ENCODE peak calls at places on chromosomes 11 and 22, in ten cellular contexts. H is heart left ventricle, T is endodermal cell, X is ovary, P is fibroblast of lung, K is upper lobe of right lung, A is hepatocyte, N is psoas muscle, E is lower lobe of right lung, O is GM23248. V is an unnamed sample. For H3K4me1 and H3K36me3, the result is how much of the 10 kb centered on the place peaks cover.

GRCh38 chr22:43465291-43466015 is 53.6 kb downstream of the MPPED1 start:
- DNase-seq in X (no peak), N (no peak), E (no peak), K (peak), T (no peak), A (no peak), H (no peak), O (no peak), P (no peak), V (no peak)

GRCh38 chr22:41411021-41411851 is 29.5 kb downstream of the TEF start:
- DNase-seq in K (no peak), T (no peak), A (no peak), P (no peak), X (peak), H (no peak), O (peak), N (peak), E (no peak), V (no peak)

GRCh38 chr11:40202569-40202968 is 1256.9 kb downstream of the LRRC4C start:
- DNase-seq in E (no peak), H (no peak), P (no peak), A (no peak), X (no peak), N (no peak), K (no peak), T (peak), O (no peak), V (no peak)

GRCh38 chr22:42901790-42902508 is 44.9 kb upstream of the ARFGAP3 start:
- DNase-seq in H (no peak), A (no peak), K (no peak), X (no peak), O (no peak), P (no peak), T (no peak), N (peak), E (no peak), V (no peak)

GRCh38 chr22:45504703-45505341 is 2.1 kb downstream of the FBLN1 start:
- DNase-seq in X (peak), E (no peak), N (peak), K (no peak), A (peak), T (peak), O (peak), H (peak), P (peak), V (peak)

GRCh38 chr22:28629420-28630184 is 50.0 kb downstream of the TTC28 start:
- DNase-seq in A (no peak), P (no peak), O (peak), N (no peak), H (no peak), T (no peak), E (no peak), K (no peak), X (no peak), V (peak)

GRCh38 chr11:34960277-34960676 is 43.9 kb downstream of the PDHX start:
- DNase-seq in N (no peak), O (no peak), E (no peak), H (peak), A (no peak), K (no peak), T (no peak), X (peak), P (no peak), V (peak)

GRCh38 chr11:36354221-36355003 is 58.3 kb downstream of the PRR5L start:
- DNase-seq in T (no peak), K (no peak), H (no peak), N (no peak), E (no peak), X (no peak), O (peak), P (peak), A (no peak), V (peak)

GRCh38 chr22:31491218-31491962 is 1.7 kb upstream of the EIF4ENIF1 start:
- DNase-seq in K (no peak), E (no peak), O (no peak), H (no peak), X (no peak), T (peak), P (no peak), A (no peak), N (no peak), V (no peak)

GRCh38 chr11:986270-986951 is 50.1 kb downstream of the MUC6 start:
- DNase-seq in E (peak), N (no peak), X (no peak), T (no peak), K (peak), P (no peak), H (no peak), A (peak), O (no peak), V (no peak)

GRCh38 chr11:1207451-1208360 is 15.2 kb upstream of the MUC5B start:
- DNase-seq in A (no peak), N (peak), E (peak), H (no peak), O (no peak), T (no peak), K (peak), X (peak), P (no peak), V (no peak)

GRCh38 chr22:40325315-40325714 is 21.0 kb upstream of the ADSL start:
- DNase-seq in T (peak), A (no peak), N (no peak), X (no peak), O (no peak), H (no peak), K (no peak), P (no peak), E (no peak), V (no peak)

GRCh38 chr22:46276563-46276962 is 8.8 kb downstream of the TTC38 start:
- DNase-seq in T (no peak), E (no peak), N (no peak), A (no peak), O (no peak), H (no peak), X (peak), K (no peak), P (no peak), V (no peak)

GRCh38 chr11:120023551-120023950 is 114.4 kb downstream of the TRIM29 start:
- DNase-seq in E (no peak), P (no peak), O (no peak), A (no peak), K (no peak), T (no peak), H (no peak), X (no peak), N (no peak), V (no peak)

GRCh38 chr22:36432592-36433317 is 45.0 kb upstream of the MYH9 start:
- DNase-seq in H (no peak), K (no peak), X (no peak), A (no peak), N (no peak), P (peak), T (peak), E (no peak), O (no peak), V (no peak)

GRCh38 chr11:101870510-101870909 is 44.3 kb upstream of the CEP126 start:
- DNase-seq in X (no peak), E (no peak), A (peak), K (no peak), N (no peak), H (no peak), P (peak), O (peak), T (no peak), V (no peak)

GRCh38 chr11:2857918-2858317 is 27.7 kb downstream of the CDKN1C start:
- DNase-seq in E (no peak), K (no peak), T (no peak), O (no peak), A (no peak), H (no peak), P (no peak), X (no peak), N (no peak), V (no peak)

GRCh38 chr11:111512296-111513239 is at the start of gene BTG4:
- DNase-seq in X (peak), A (peak), H (no peak), K (no peak), E (peak), N (no peak), T (peak), O (peak), P (peak), V (no peak)

GRCh38 chr11:47433991-47434786 is 8.0 kb upstream of the PSMC3 start:
- DNase-seq in T (no peak), A (no peak), O (peak), P (peak), H (no peak), X (peak), N (peak), K (no peak), E (no peak), V (no peak)

GRCh38 chr11:65557280-65558001 is 718 bp downstream of the LTBP3 start:
- DNase-seq in O (peak), N (peak), E (no peak), P (no peak), X (peak), A (no peak), T (peak), K (no peak), H (no peak), V (no peak)

GRCh38 chr11:2816941-2817421 is 68.6 kb downstream of the CDKN1C start:
- DNase-seq in E (peak), P (peak), H (peak), N (peak), A (no peak), X (peak), O (peak), K (peak), T (no peak), V (no peak)

GRCh38 chr22:23223566-23224317 is 43.4 kb downstream of the BCR start:
- DNase-seq in X (no peak), E (peak), A (no peak), O (no peak), H (no peak), T (no peak), P (no peak), K (no peak), N (no peak), V (no peak)

GRCh38 chr22:28894320-28894719 is 10.9 kb downstream of the ZNRF3 start:
- DNase-seq in T (peak), H (peak), A (no peak), O (no peak), X (peak), K (no peak), N (no peak), P (no peak), E (no peak), V (no peak)

GRCh38 chr11:1291295-1292017 is 18.0 kb downstream of the TOLLIP start:
- DNase-seq in H (peak), N (peak), K (peak), E (peak), T (no peak), P (no peak), X (peak), A (no peak), O (no peak), V (no peak)

GRCh38 chr11:65262381-65262680 is 569 bp downstream of the POLA2 start:
- DNase-seq in A (no peak), P (no peak), H (no peak), K (no peak), E (peak), N (no peak), T (no peak), X (no peak), O (peak), V (no peak)

GRCh38 chr22:25069758-25070461 is 117.4 kb downstream of the KIAA1671 start:
- DNase-seq in K (peak), O (no peak), T (no peak), H (no peak), A (no peak), E (no peak), X (peak), P (no peak), N (peak), V (no peak)

GRCh38 chr11:45641961-45642360 is 23.5 kb downstream of the CHST1 start:
- DNase-seq in E (no peak), O (no peak), A (no peak), N (no peak), H (no peak), K (no peak), P (no peak), X (no peak), T (no peak), V (no peak)

GRCh38 chr11:15865212-15865987 is 490.9 kb downstream of the SOX6 start:
- DNase-seq in X (no peak), H (no peak), K (no peak), N (no peak), E (no peak), A (no peak), T (peak), O (no peak), P (no peak), V (no peak)

GRCh38 chr22:27987557-27987956 is 68.5 kb upstream of the PITPNB start:
- DNase-seq in N (no peak), O (peak), H (no peak), E (no peak), X (no peak), T (peak), P (peak), K (no peak), A (no peak), V (no peak)

GRCh38 chr22:40498454-40499186 is 128.2 kb downstream of the SGSM3 start:
- DNase-seq in X (no peak), A (peak), P (peak), T (peak), E (no peak), K (no peak), O (peak), N (no peak), H (no peak), V (no peak)

GRCh38 chr11:3088806-3089205 is 31.6 kb upstream of the CARS1 start:
- DNase-seq in A (no peak), X (no peak), O (no peak), P (no peak), E (no peak), H (no peak), K (peak), N (no peak), T (no peak), V (no peak)

GRCh38 chr11:111941963-111942362 is 4.8 kb downstream of the DIXDC1 start:
- DNase-seq in K (no peak), P (no peak), N (peak), A (no peak), O (peak), E (no peak), H (no peak), X (no peak), T (no peak), V (no peak)

GRCh38 chr22:43905681-43906080 is 13.9 kb upstream of the PNPLA5 start:
- DNase-seq in P (no peak), H (no peak), A (no peak), T (no peak), O (no peak), E (no peak), X (no peak), N (no peak), K (no peak), V (no peak)

GRCh38 chr22:48434868-48435250 is 1392.8 kb downstream of the BRD1 start:
- DNase-seq in P (no peak), X (no peak), N (no peak), O (no peak), E (no peak), H (no peak), A (no peak), K (no peak), T (no peak), V (no peak)

GRCh38 chr11:46674463-46675287 is 25.7 kb downstream of the ARHGAP1 start:
- DNase-seq in A (peak), X (peak), O (no peak), T (peak), H (peak), N (no peak), E (no peak), K (peak), P (no peak), V (no peak)

GRCh38 chr22:42473484-42474193 is 41.4 kb upstream of the NFAM1 start:
- DNase-seq in X (no peak), E (no peak), N (no peak), P (peak), T (no peak), O (peak), A (peak), K (no peak), H (no peak), V (peak)

GRCh38 chr11:61168292-61168691 is 7.1 kb upstream of the VPS37C start:
- DNase-seq in P (no peak), T (no peak), A (no peak), H (no peak), N (no peak), X (no peak), K (no peak), O (no peak), E (no peak), V (no peak)
- H3K4me1 ChIP-seq in P (under half), T (under half), A (under half), H (under half), N (under half), X (under half), K (under half), O (under half), E (under half), V (under half)

GRCh38 chr22:38734203-38735100 is 21.3 kb downstream of the SUN2 start:
- DNase-seq in T (no peak), O (no peak), A (peak), N (peak), P (no peak), X (peak), E (no peak), K (peak), H (peak), V (no peak)

GRCh38 chr22:38733329-38734202 is 22.2 kb downstream of the SUN2 start:
- DNase-seq in N (peak), A (peak), H (peak), K (peak), E (no peak), T (peak), P (peak), O (peak), X (peak), V (peak)

GRCh38 chr22:38730411-38730871 is 24.7 kb downstream of the GTPBP1 start:
- DNase-seq in H (no peak), T (no peak), N (peak), O (no peak), K (peak), X (peak), E (no peak), P (no peak), A (no peak), V (no peak)

GRCh38 chr22:38731703-38732161 is 24.1 kb downstream of the SUN2 start:
- DNase-seq in N (peak), O (no peak), P (no peak), T (no peak), X (peak), K (peak), A (no peak), E (no peak), H (no peak), V (no peak)

DNA sequence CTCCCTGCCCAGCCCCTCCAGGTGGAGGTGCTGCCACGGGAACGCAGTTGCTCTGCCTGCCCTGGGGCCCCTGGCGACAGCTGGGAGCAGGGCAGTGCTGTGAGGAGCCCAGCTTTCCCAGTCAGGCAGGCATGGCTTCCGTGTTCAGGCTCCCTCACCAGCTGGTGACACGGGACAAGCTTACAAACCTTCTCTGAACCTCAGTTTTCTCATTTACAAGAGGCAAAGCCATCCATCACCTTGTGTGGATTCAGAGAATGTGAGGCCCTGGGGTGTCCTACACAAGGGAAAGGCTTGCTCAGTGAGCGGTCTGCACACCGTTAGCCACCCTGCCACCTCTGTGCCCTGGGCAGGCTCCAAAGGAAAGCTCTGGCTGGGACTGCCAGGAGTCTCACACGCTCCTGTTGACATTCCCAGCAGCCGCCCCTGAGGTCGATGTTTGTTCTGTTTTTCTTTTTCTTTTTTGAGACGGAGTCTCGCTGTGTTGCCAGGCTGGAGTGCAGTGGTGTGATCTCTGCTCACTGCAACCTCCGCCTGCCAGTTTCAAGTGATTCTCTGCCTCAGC is 23.5 kb downstream of the SUN2 start:
- DNase-seq in P (no peak), X (peak), N (peak), T (no peak), K (peak), E (no peak), A (no peak), H (no peak), O (no peak), V (no peak)
- H3K36me3 ChIP-seq in P (under half), X (under half), N (under half), T (half or more), K (half or more), E (half or more), A (under half), H (half or more), O (under half), V (half or more)

GRCh38 chr11:124892750-124893454 is 4.8 kb downstream of the ROBO4 start:
- DNase-seq in E (no peak), P (no peak), A (no peak), K (no peak), X (no peak), H (no peak), O (no peak), T (no peak), N (no peak), V (no peak)

GRCh38 chr11:124889692-124890091 is 8.0 kb downstream of the ROBO4 start:
- DNase-seq in A (no peak), X (no peak), K (no peak), P (no peak), N (no peak), E (no peak), O (no peak), T (no peak), H (no peak), V (no peak)

GRCh38 chr11:124892131-124892530 is 5.5 kb downstream of the ROBO4 start:
- DNase-seq in P (no peak), X (no peak), E (no peak), K (no peak), N (no peak), H (no peak), A (no peak), O (no peak), T (no peak), V (no peak)

GRCh38 chr11:124891390-124891861 is 6.2 kb downstream of the ROBO4 start:
- DNase-seq in T (peak), E (no peak), P (no peak), K (no peak), H (no peak), A (no peak), N (peak), X (no peak), O (no peak), V (no peak)

DNA sequence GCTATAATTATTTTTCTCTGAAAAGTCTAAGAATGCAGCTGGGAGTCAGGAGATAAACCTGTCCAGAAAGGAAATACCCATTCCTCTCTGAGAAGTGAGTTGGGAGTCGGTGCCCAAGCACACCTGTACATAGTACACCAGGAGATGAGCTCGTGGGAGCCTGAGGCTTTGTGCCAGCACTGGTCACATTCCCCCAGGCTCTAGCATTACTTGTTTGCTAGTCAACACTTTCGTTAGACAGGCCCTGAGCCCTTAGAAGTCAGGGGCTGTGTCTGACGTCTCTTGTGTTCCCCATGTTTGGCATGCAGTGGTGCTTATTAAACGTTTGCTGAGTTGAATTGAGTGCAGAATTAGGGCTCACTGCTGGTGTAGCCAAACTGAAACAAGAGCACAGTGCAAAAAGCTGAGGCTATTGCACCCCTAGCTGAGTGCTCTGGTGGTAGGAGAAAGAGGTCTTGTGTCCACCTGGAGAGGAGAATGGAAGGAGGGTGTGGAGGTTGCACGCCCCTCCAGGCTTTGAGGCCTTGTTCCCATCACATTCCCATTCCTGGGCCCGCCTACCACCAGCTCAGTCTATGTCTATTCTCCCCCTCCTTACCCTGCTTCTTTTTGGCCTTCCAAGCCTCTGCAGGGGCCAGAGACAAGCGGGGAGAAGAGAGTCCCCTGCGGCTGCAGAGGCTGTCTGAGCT is 6.8 kb downstream of the ROBO4 start:
- DNase-seq in O (no peak), H (no peak), K (no peak), P (no peak), N (no peak), E (no peak), T (no peak), A (no peak), X (no peak), V (no peak)
- H3K4me1 ChIP-seq in O (under half), H (under half), K (half or more), P (under half), N (under half), E (half or more), T (under half), A (under half), X (under half), V (under half)

DNA sequence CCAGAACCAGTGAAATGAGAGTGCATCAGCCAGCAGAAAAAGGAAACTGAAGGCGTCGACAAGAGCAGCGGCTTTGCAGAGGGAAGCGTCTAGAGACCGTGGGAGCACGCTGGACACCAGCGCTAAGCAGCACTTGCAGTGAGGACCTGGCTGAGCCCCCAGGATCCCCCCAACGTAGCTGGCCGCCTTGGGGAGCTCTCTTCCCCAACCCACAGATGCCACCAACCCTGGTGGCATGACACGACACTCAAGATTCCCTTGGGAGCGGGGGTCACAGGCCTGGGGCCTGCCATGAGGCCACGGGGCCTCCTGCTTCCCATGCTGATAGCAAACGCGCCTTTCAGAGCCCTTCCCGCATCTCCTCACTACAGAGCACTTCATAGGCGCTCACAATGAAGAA is 13.4 kb upstream of the TESMIN start:
- DNase-seq in X (no peak), A (no peak), E (no peak), K (no peak), P (no peak), T (no peak), O (no peak), H (no peak), N (no peak), V (no peak)
- H3K36me3 ChIP-seq in X (under half), A (under half), E (half or more), K (half or more), P (under half), T (under half), O (under half), H (half or more), N (under half), V (under half)